ENCODE peak calls at places on chromosomes 6 and 20, in eight cellular contexts. U is anterior cingulate cortex, P is MV-4-11, X is NCI-H460, W is neural progenitor cell, J is iris pigment epithelial cell, I is thoracic aorta, N is GF-D8. Q is an unnamed sample.

GRCh38 chr6:97958143-97958542 is 675.1 kb upstream of the MMS22L start:
- DNase-seq in U (no peak), P (no peak), X (no peak), W (peak), J (peak), I (no peak), N (no peak), Q (no peak)

GRCh38 chr6:135722679-135723078 is 128.8 kb upstream of the PDE7B start:
- DNase-seq in U (no peak), P (no peak), X (peak), W (no peak), J (peak), I (no peak), N (no peak), Q (no peak)

GRCh38 chr6:137489410-137490371 is 4.5 kb downstream of the OLIG3 start:
- DNase-seq in U (no peak), P (no peak), X (no peak), W (peak), J (no peak), I (no peak), N (no peak), Q (no peak)

GRCh38 chr6:168318090-168318489 is 1.5 kb downstream of the DACT2 start:
- DNase-seq in U (no peak), P (no peak), X (no peak), W (no peak), J (no peak), I (no peak), N (no peak), Q (no peak)

GRCh38 chr6:30163090-30163917 is at the start of gene TRIM15:
- DNase-seq in U (no peak), P (no peak), X (no peak), W (peak), J (no peak), I (no peak), N (peak), Q (no peak)

GRCh38 chr6:35015476-35015875 is 125.7 kb downstream of the TCP11 start:
- DNase-seq in U (no peak), P (no peak), X (no peak), W (no peak), J (no peak), I (no peak), N (no peak), Q (no peak)

GRCh38 chr6:153564803-153565202 is 433.7 kb upstream of the RGS17 start:
- DNase-seq in U (no peak), P (no peak), X (no peak), W (no peak), J (peak), I (no peak), N (no peak), Q (no peak)

GRCh38 chr6:41644297-41644879 is 6.1 kb downstream of the MDFI start:
- DNase-seq in U (no peak), P (no peak), X (no peak), W (peak), J (no peak), I (no peak), N (no peak), Q (no peak)

GRCh38 chr6:33213989-33214335 is 5.7 kb downstream of the RING1 start:
- DNase-seq in U (no peak), P (no peak), X (no peak), W (no peak), J (no peak), I (no peak), N (no peak), Q (peak)

GRCh38 chr20:14481863-14482262 is 144.5 kb upstream of the FLRT3 start:
- DNase-seq in U (no peak), P (peak), X (no peak), W (no peak), J (peak), I (no peak), N (no peak), Q (no peak)

GRCh38 chr6:41278699-41279405 is 7.6 kb downstream of the TREM1 start:
- DNase-seq in U (peak), P (peak), X (peak), W (peak), J (peak), I (no peak), N (peak), Q (peak)

GRCh38 chr6:110723017-110723416 is 92.3 kb downstream of the CDK19 start:
- DNase-seq in U (no peak), P (no peak), X (no peak), W (no peak), J (no peak), I (no peak), N (no peak), Q (no peak)

GRCh38 chr20:13268943-13269342 is 47.9 kb downstream of the ISM1 start:
- DNase-seq in U (no peak), P (no peak), X (no peak), W (no peak), J (no peak), I (no peak), N (no peak), Q (no peak)

GRCh38 chr6:107869871-107870270 is 45.8 kb upstream of the SCML4 start:
- DNase-seq in U (no peak), P (no peak), X (no peak), W (peak), J (no peak), I (no peak), N (no peak), Q (no peak)

GRCh38 chr6:149248688-149249369 is 68.7 kb upstream of the TAB2 start:
- DNase-seq in U (no peak), P (peak), X (no peak), W (no peak), J (no peak), I (no peak), N (no peak), Q (no peak)

GRCh38 chr6:170092826-170093225 is 198.1 kb downstream of the DLL1 start:
- DNase-seq in U (no peak), P (no peak), X (no peak), W (no peak), J (no peak), I (no peak), N (no peak), Q (no peak)

GRCh38 chr20:38293490-38294333 is 10.2 kb upstream of the BPI start:
- DNase-seq in U (no peak), P (no peak), X (no peak), W (peak), J (no peak), I (no peak), N (no peak), Q (no peak)

GRCh38 chr6:57242505-57242904 is 20.4 kb upstream of the RAB23 start:
- DNase-seq in U (no peak), P (no peak), X (no peak), W (no peak), J (peak), I (no peak), N (no peak), Q (no peak)

GRCh38 chr6:151999194-151999593 is 191.7 kb downstream of the ESR1 start:
- DNase-seq in U (no peak), P (no peak), X (no peak), W (no peak), J (peak), I (no peak), N (no peak), Q (no peak)

GRCh38 chr20:53884859-53885654 is 185.3 kb downstream of the BCAS1 start:
- DNase-seq in U (no peak), P (no peak), X (no peak), W (no peak), J (peak), I (no peak), N (no peak), Q (no peak)

GRCh38 chr6:100433726-100434435 is 30.8 kb downstream of the SIM1 start:
- DNase-seq in U (no peak), P (no peak), X (no peak), W (peak), J (no peak), I (no peak), N (no peak), Q (no peak)

GRCh38 chr20:62754122-62754990 is 41.9 kb upstream of the MRGBP start:
- DNase-seq in U (no peak), P (no peak), X (no peak), W (no peak), J (no peak), I (no peak), N (no peak), Q (no peak)

GRCh38 chr6:168525114-168525513 is 84.1 kb downstream of the SMOC2 start:
- DNase-seq in U (no peak), P (no peak), X (no peak), W (no peak), J (no peak), I (no peak), N (no peak), Q (no peak)

GRCh38 chr20:325889-326644 is 715 bp downstream of the SOX12 start:
- DNase-seq in U (peak), P (peak), X (no peak), W (peak), J (peak), I (peak), N (no peak), Q (peak)

GRCh38 chr6:12785301-12785700 is 68.7 kb downstream of the PHACTR1 start:
- DNase-seq in U (no peak), P (no peak), X (no peak), W (no peak), J (no peak), I (no peak), N (no peak), Q (no peak)

GRCh38 chr6:38493929-38494547 is 145.7 kb downstream of the BTBD9 start:
- DNase-seq in U (peak), P (peak), X (peak), W (peak), J (peak), I (peak), N (no peak), Q (peak)

GRCh38 chr20:44594730-44595129 is 12.4 kb downstream of the PKIG start:
- DNase-seq in U (no peak), P (peak), X (no peak), W (no peak), J (peak), I (no peak), N (peak), Q (no peak)

GRCh38 chr6:76774750-76775396 is 688.4 kb downstream of the HTR1B start:
- DNase-seq in U (no peak), P (no peak), X (no peak), W (peak), J (peak), I (no peak), N (no peak), Q (no peak)

GRCh38 chr20:44759595-44759994 is 13.9 kb downstream of the KCNK15 start:
- DNase-seq in U (no peak), P (no peak), X (no peak), W (no peak), J (no peak), I (no peak), N (no peak), Q (no peak)

GRCh38 chr20:57772349-57772964 is 62.6 kb upstream of the PMEPA1 start:
- DNase-seq in U (no peak), P (peak), X (peak), W (peak), J (peak), I (no peak), N (no peak), Q (no peak)

GRCh38 chr20:6067765-6068318 is 14.0 kb upstream of the LRRN4 start:
- DNase-seq in U (no peak), P (no peak), X (no peak), W (no peak), J (no peak), I (no peak), N (no peak), Q (no peak)

GRCh38 chr6:128513878-128514277 is 6.5 kb downstream of the PTPRK start:
- DNase-seq in U (no peak), P (no peak), X (no peak), W (no peak), J (no peak), I (no peak), N (no peak), Q (no peak)

Q was measured in germinal center.